ENCODE peak calls at places on chromosomes 16 and 17, in six cellular contexts. R, H, I, J, B and G are unnamed samples.
A peak's percentile ranks its signal among the peaks of the same experiment; 100 is the strongest.

GRCh38 chr17:78890111-78890897 is 12.7 kb downstream of the CEP295NL start:
- DNase-seq in H (peak; percentile 56), I (peak; percentile 75), J (peak; percentile 99), R (no peak), B (no peak), G (peak; percentile 64)

GRCh38 chr16:8567355-8568230 is 22.7 kb downstream of the TMEM114 start:
- DNase-seq in B (peak; percentile 91), H (peak; percentile 40), R (peak; percentile 83), J (peak; percentile 91), I (peak; percentile 80), G (peak; percentile 59)

GRCh38 chr17:58412910-58413630 is 4.3 kb downstream of the RNF43 start:
- DNase-seq in B (peak; percentile 37), I (no peak), J (peak; percentile 7), H (no peak), R (peak; percentile 56), G (no peak)

GRCh38 chr16:31700200-31700529 is 172.5 kb downstream of the AHSP start:
- DNase-seq in H (no peak), R (no peak), I (no peak), J (no peak), B (no peak), G (no peak)

GRCh38 chr16:12459401-12459791 is 344.3 kb downstream of the CPPED1 start:
- DNase-seq in R (no peak), J (peak; percentile 96), H (peak; percentile 29), B (no peak), I (peak; percentile 28), G (no peak)

GRCh38 chr17:79907855-79908254 is 68.6 kb upstream of the CBX4 start:
- DNase-seq in H (no peak), B (peak; percentile 45), R (peak; percentile 79), J (no peak), I (peak; percentile 32), G (no peak)

GRCh38 chr17:54901230-54901847 is 687 bp downstream of the TOM1L1 start:
- DNase-seq in I (peak; percentile 28), H (no peak), R (peak; percentile 90), B (peak; percentile 68), J (no peak), G (no peak)

GRCh38 chr17:81339502-81340296 is 44.6 kb upstream of the SLC38A10 start:
- DNase-seq in I (peak; percentile 50), J (no peak), R (peak; percentile 70), B (no peak), H (no peak), G (no peak)

GRCh38 chr17:9475259-9475658 is 100.4 kb downstream of the STX8 start:
- DNase-seq in J (no peak), H (no peak), B (no peak), I (no peak), R (no peak), G (no peak)

GRCh38 chr16:80253741-80254140 is 287.1 kb upstream of the DYNLRB2 start:
- DNase-seq in J (no peak), B (no peak), H (no peak), R (no peak), I (no peak), G (no peak)

GRCh38 chr17:9468937-9469336 is 106.7 kb downstream of the STX8 start:
- DNase-seq in R (no peak), I (no peak), J (no peak), B (no peak), H (no peak), G (no peak)

GRCh38 chr17:47720754-47721533 is 12.1 kb upstream of the TBX21 start:
- DNase-seq in J (peak; percentile 57), R (no peak), H (no peak), I (peak; percentile 28), B (no peak), G (peak; percentile 55)

GRCh38 chr16:309476-309875 is 26.5 kb downstream of the PDIA2 start:
- DNase-seq in R (no peak), I (no peak), B (no peak), J (peak; percentile 30), H (no peak), G (no peak)

GRCh38 chr16:51763072-51763658 is 612.1 kb upstream of the SALL1 start:
- DNase-seq in H (no peak), J (no peak), B (no peak), I (no peak), R (no peak), G (no peak)

GRCh38 chr16:28317040-28317880 is 24.9 kb downstream of the SBK1 start:
- DNase-seq in R (peak; percentile 44), B (peak; percentile 37), I (peak; percentile 56), H (peak; percentile 46), J (peak; percentile 50), G (peak; percentile 68)

GRCh38 chr16:73568769-73569168 is 520.8 kb upstream of the ZFHX3 start:
- DNase-seq in R (no peak), B (no peak), I (no peak), H (no peak), J (no peak), G (no peak)

GRCh38 chr17:17681744-17682292 is 560 bp downstream of the RAI1 start:
- DNase-seq in J (peak; percentile 1), B (no peak), H (peak; percentile 56), I (peak; percentile 40), R (no peak), G (peak; percentile 59)

GRCh38 chr16:84367750-84368320 is 503 bp upstream of the ATP2C2 start:
- DNase-seq in H (no peak), I (peak; percentile 60), R (peak; percentile 75), B (no peak), J (no peak), G (no peak)

GRCh38 chr16:10877472-10877946 is 507 bp downstream of the CIITA start:
- DNase-seq in B (no peak), J (no peak), I (no peak), R (no peak), H (no peak), G (no peak)

GRCh38 chr16:67241008-67241900 is 6.0 kb downstream of the FHOD1 start:
- DNase-seq in B (peak; percentile 74), I (peak; percentile 77), R (peak; percentile 60), J (no peak), H (peak; percentile 82), G (no peak)

GRCh38 chr17:65901394-65901793 is 290.5 kb downstream of the CEP112 start:
- DNase-seq in I (no peak), J (no peak), R (no peak), B (no peak), H (no peak), G (no peak)

GRCh38 chr16:89536886-89537548 is 23.5 kb upstream of the RPL13 start:
- DNase-seq in I (no peak), H (no peak), R (no peak), B (no peak), J (no peak), G (no peak)

GRCh38 chr16:88455610-88456355 is 2.7 kb downstream of the ZFPM1 start:
- DNase-seq in R (no peak), B (peak; percentile 33), I (peak; percentile 61), H (no peak), J (peak; percentile 26), G (peak; percentile 76)

GRCh38 chr17:47850692-47851573 is at the start of gene SP6:
- DNase-seq in H (peak; percentile 55), J (peak; percentile 9), I (peak; percentile 91), R (peak; percentile 92), B (peak; percentile 14), G (peak; percentile 35)

GRCh38 chr17:4310349-4311060 is 46.7 kb upstream of the ANKFY1 start:
- DNase-seq in R (peak; percentile 36), J (no peak), I (no peak), H (no peak), B (peak; percentile 47), G (no peak)

GRCh38 chr17:58783380-58783779 is 27.7 kb downstream of the PPM1E start:
- DNase-seq in R (peak; percentile 76), J (no peak), H (no peak), B (peak; percentile 3), I (no peak), G (no peak)

GRCh38 chr17:78759203-78759968 is 22.7 kb downstream of the CYTH1 start:
- DNase-seq in I (peak; percentile 82), B (peak; percentile 57), J (peak; percentile 93), R (no peak), H (peak; percentile 70), G (peak; percentile 59)

GRCh38 chr17:15466131-15466530 is 1.3 kb downstream of the CDRT4 start:
- DNase-seq in B (no peak), H (no peak), R (no peak), J (no peak), I (no peak), G (no peak)

GRCh38 chr17:15470536-15470935 is 3.1 kb upstream of the CDRT4 start:
- DNase-seq in H (no peak), J (no peak), I (no peak), R (peak; percentile 74), B (no peak), G (no peak)

GRCh38 chr17:15468142-15468541 is 721 bp upstream of the CDRT4 start:
- DNase-seq in R (peak; percentile 87), J (no peak), B (no peak), I (peak; percentile 39), H (no peak), G (no peak)

GRCh38 chr17:15467592-15467991 is at the start of gene CDRT4:
- DNase-seq in I (no peak), H (no peak), B (no peak), J (no peak), R (no peak), G (no peak)

GRCh38 chr17:15469260-15469659 is 1.8 kb upstream of the CDRT4 start:
- DNase-seq in I (no peak), J (no peak), B (no peak), R (no peak), H (peak; percentile 51), G (no peak)
- H3K27ac ChIP-seq in I (no peak overlapping the region), J (no peak overlapping the region), B (no peak overlapping the region), R (no peak overlapping the region), H (no peak overlapping the region), G (no peak overlapping the region)

GRCh38 chr17:28527181-28527681 is 21.1 kb downstream of the FOXN1 start:
- DNase-seq in R (no peak), J (no peak), H (no peak), B (no peak), I (no peak), G (no peak)
- H3K27ac ChIP-seq in R (no peak overlapping the region), J (no peak overlapping the region), H (no peak overlapping the region), B (no peak overlapping the region), I (no peak overlapping the region), G (no peak overlapping the region)

GRCh38 chr16:56860226-56861020 is 4.6 kb upstream of the SLC12A3 start:
- DNase-seq in I (peak; percentile 38), B (no peak), H (no peak), R (peak; percentile 19), J (no peak), G (peak; percentile 24)
- H3K27ac ChIP-seq in I (no peak overlapping the region), B (no peak overlapping the region), H (no peak overlapping the region), R (peak overlapping the region; percentile 20), J (no peak overlapping the region), G (no peak overlapping the region)

DNA sequence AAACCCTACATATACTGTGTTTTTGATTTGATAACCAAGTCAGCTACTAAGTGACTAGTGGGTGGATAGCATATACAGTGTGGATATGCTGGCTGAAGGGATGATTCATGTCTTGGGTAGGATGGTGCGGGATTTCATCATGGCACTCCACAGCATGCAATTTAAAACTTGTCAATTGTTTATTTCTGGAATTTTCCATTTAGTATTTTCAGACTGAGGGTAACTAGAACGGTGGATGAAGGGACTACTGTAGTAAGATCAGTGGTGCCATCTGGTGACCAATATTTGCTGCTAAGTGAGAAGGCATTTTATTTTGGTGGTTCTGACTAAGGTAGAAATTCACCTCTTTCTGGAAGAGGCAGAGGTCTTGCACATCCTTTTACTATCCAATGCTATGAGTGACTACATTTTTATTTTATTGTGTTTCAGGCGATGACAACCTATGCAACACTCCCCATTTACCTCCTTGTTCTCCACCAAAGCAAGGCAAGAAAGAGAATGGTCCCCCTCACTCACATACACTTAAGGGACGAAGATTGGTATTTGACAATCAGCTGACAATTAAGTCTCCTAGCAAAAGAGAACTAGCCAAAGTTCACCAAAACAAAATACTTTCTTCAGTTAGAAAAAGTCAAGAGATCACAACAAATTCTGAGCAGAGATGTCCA is 3.1 kb downstream of the CDC6 start:
- DNase-seq in I (peak; percentile 47), J (peak; percentile 62), R (peak; percentile 75), B (peak; percentile 97), H (no peak), G (no peak)
- H3K27ac ChIP-seq in I (no peak overlapping the region), J (no peak overlapping the region), R (no peak overlapping the region), B (peak overlapping the region; percentile 24), H (peak overlapping the region; percentile 11), G (no peak overlapping the region)